ENCODE peak calls at places on chromosomes 12 and 14, in nine cellular contexts. F, O, N, I, P, R, U, B and J are unnamed samples.

GRCh38 chr12:131055093-131055465 is 101.4 kb downstream of the ADGRD1 start:
- DNase-seq in F (no peak), O (peak), N (no peak), I (no peak), P (no peak), R (no peak), U (no peak), B (no peak), J (no peak)

GRCh38 chr12:71556881-71557280 is 106.8 kb downstream of the ZFC3H1 start:
- DNase-seq in F (no peak), O (no peak), N (no peak), I (no peak), P (peak), R (no peak), U (peak), B (peak), J (no peak)

GRCh38 chr14:65949711-65950516 is 536.3 kb upstream of the CCDC196 start:
- DNase-seq in F (no peak), O (peak), N (no peak), I (no peak), P (no peak), R (no peak), U (peak), B (peak), J (no peak)

GRCh38 chr12:42804928-42805327 is 215.4 kb upstream of the PRICKLE1 start:
- DNase-seq in F (no peak), O (no peak), N (no peak), I (no peak), P (no peak), R (no peak), U (no peak), B (no peak), J (no peak)

GRCh38 chr12:59149995-59150642 is 229.8 kb upstream of the LRIG3 start:
- DNase-seq in F (peak), O (no peak), N (no peak), I (no peak), P (peak), R (no peak), U (peak), B (no peak), J (peak)

GRCh38 chr12:109762673-109763191 is 49.1 kb downstream of the FAM222A start:
- DNase-seq in F (no peak), O (peak), N (no peak), I (no peak), P (no peak), R (no peak), U (no peak), B (no peak), J (no peak)

GRCh38 chr12:121223283-121223946 is 13.5 kb downstream of the P2RX4 start:
- DNase-seq in F (peak), O (no peak), N (peak), I (peak), P (no peak), R (no peak), U (peak), B (peak), J (no peak)

GRCh38 chr12:62347922-62348650 is 87.9 kb downstream of the USP15 start:
- DNase-seq in F (no peak), O (no peak), N (no peak), I (no peak), P (no peak), R (no peak), U (peak), B (peak), J (no peak)

GRCh38 chr14:94100847-94101246 is 9.7 kb upstream of the IFI27 start:
- DNase-seq in F (no peak), O (no peak), N (no peak), I (no peak), P (peak), R (no peak), U (peak), B (peak), J (no peak)

GRCh38 chr12:62813031-62813829 is 121.7 kb downstream of the PPM1H start:
- DNase-seq in F (peak), O (peak), N (peak), I (no peak), P (peak), R (peak), U (peak), B (peak), J (peak)

GRCh38 chr12:867905-868304 is 81.6 kb downstream of the RAD52 start:
- DNase-seq in F (no peak), O (no peak), N (no peak), I (no peak), P (no peak), R (no peak), U (no peak), B (no peak), J (no peak)

GRCh38 chr12:69840727-69841126 is 15.7 kb downstream of the MYRFL start:
- DNase-seq in F (no peak), O (no peak), N (no peak), I (no peak), P (no peak), R (no peak), U (no peak), B (no peak), J (no peak)

GRCh38 chr14:88868558-88869159 is 44.2 kb downstream of the TTC8 start:
- DNase-seq in F (peak), O (no peak), N (no peak), I (peak), P (peak), R (no peak), U (peak), B (no peak), J (no peak)

GRCh38 chr14:32588448-32589320 is 259.6 kb downstream of the AKAP6 start:
- DNase-seq in F (no peak), O (no peak), N (no peak), I (no peak), P (no peak), R (no peak), U (peak), B (no peak), J (no peak)

GRCh38 chr12:101925352-101925751 is 48.0 kb downstream of the DRAM1 start:
- DNase-seq in F (peak), O (peak), N (no peak), I (no peak), P (peak), R (no peak), U (peak), B (peak), J (no peak)

GRCh38 chr14:63493246-63493645 is 49.9 kb downstream of the PPP2R5E start:
- DNase-seq in F (no peak), O (no peak), N (no peak), I (no peak), P (no peak), R (no peak), U (peak), B (no peak), J (no peak)